ENCODE peak calls at places on chromosome 10, in six cellular contexts. C is effector memory CD8-positive, alpha-beta T cell; A is stimulated activated CD8-positive, alpha-beta memory T cell treated with anti-CD3 and anti-CD28 coated beads, Interleukin-12 subunit alpha, Interleukin-12 subunit beta, amount 100 ng/mL, for 1 hour; J is body of pancreas; E is psoas muscle; N is RPMI7951. I is an unnamed sample.
A peak's percentile ranks its signal among the peaks of the same experiment; 100 is the strongest.

GRCh38 chr10:21197838-21198237 is 300.7 kb upstream of the NEBL start:
- DNase-seq in J (no peak), A (no peak), C (no peak), E (no peak), N (no peak), I (no peak)

GRCh38 chr10:80382989-80383388 is 25.4 kb upstream of the PRXL2A start:
- DNase-seq in J (peak; percentile 57), E (no peak), A (no peak), N (peak; percentile 37), C (peak; percentile 25), I (peak; percentile 61)

GRCh38 chr10:14736600-14737081 is 38.1 kb downstream of the FAM107B start:
- DNase-seq in J (peak; percentile 55), N (peak; percentile 80), E (no peak), C (no peak), A (no peak), I (peak; percentile 38)

GRCh38 chr10:69846252-69847000 is 44.7 kb downstream of the COL13A1 start:
- DNase-seq in N (no peak), J (no peak), C (no peak), A (no peak), E (peak; percentile 82), I (no peak)

GRCh38 chr10:124467165-124467564 is 5.5 kb downstream of the LHPP start:
- DNase-seq in J (no peak), A (no peak), E (no peak), N (no peak), C (no peak), I (no peak)

GRCh38 chr10:10782603-10783002 is 235.1 kb upstream of the CELF2 start:
- DNase-seq in C (no peak), N (peak; percentile 46), J (no peak), A (no peak), E (no peak), I (no peak)

GRCh38 chr10:128268015-128268722 is 141.9 kb upstream of the MKI67 start:
- DNase-seq in C (no peak), E (peak; percentile 57), N (peak; percentile 9), J (no peak), A (no peak), I (no peak)

GRCh38 chr10:71449026-71449425 is 52.3 kb downstream of the CDH23 start:
- DNase-seq in C (no peak), J (no peak), A (no peak), N (no peak), E (no peak), I (no peak)

GRCh38 chr10:61592581-61592980 is 70.1 kb upstream of the CABCOCO1 start:
- DNase-seq in E (no peak), N (peak; percentile 5), A (no peak), C (no peak), J (no peak), I (no peak)

GRCh38 chr10:12177642-12178041 is 18.0 kb downstream of the NUDT5 start:
- DNase-seq in E (no peak), N (peak; percentile 7), C (no peak), J (no peak), A (no peak), I (no peak)

GRCh38 chr10:109861051-109861450 is 62.3 kb downstream of the XPNPEP1 start:
- DNase-seq in E (no peak), C (no peak), J (no peak), A (no peak), N (no peak), I (no peak)

GRCh38 chr10:79938728-79939380 is 10.1 kb downstream of the SFTPD start:
- DNase-seq in N (no peak), C (no peak), E (peak; percentile 69), A (no peak), J (no peak), I (no peak)

GRCh38 chr10:114967071-114967470 is 29.1 kb downstream of the TRUB1 start:
- DNase-seq in E (no peak), A (no peak), J (no peak), N (no peak), C (no peak), I (no peak)

GRCh38 chr10:31644931-31645633 is 283.5 kb downstream of the ARHGAP12 start:
- DNase-seq in E (no peak), J (no peak), C (no peak), N (peak; percentile 85), A (no peak), I (no peak)

GRCh38 chr10:10503772-10504171 is 513.9 kb upstream of the CELF2 start:
- DNase-seq in N (no peak), E (no peak), C (no peak), J (no peak), A (no peak), I (no peak)

GRCh38 chr10:99996934-99997648 is 12.7 kb downstream of the DNMBP start:
- DNase-seq in A (no peak), C (no peak), J (no peak), E (no peak), N (peak; percentile 83), I (no peak)

GRCh38 chr10:86443069-86443468 is 76.5 kb upstream of the GRID1 start:
- DNase-seq in C (no peak), E (no peak), J (no peak), N (no peak), A (no peak), I (no peak)

GRCh38 chr10:133237241-133238065 is at the start of gene VENTX:
- DNase-seq in N (no peak), A (no peak), C (no peak), E (no peak), J (no peak), I (no peak)

GRCh38 chr10:19654576-19654975 is 161.7 kb upstream of the PLXDC2 start:
- DNase-seq in A (no peak), C (no peak), E (no peak), N (peak; percentile 63), J (no peak), I (no peak)

GRCh38 chr10:99372546-99373271 is 43.6 kb downstream of the CNNM1 start:
- DNase-seq in J (no peak), A (no peak), E (no peak), N (peak; percentile 43), C (no peak), I (no peak)

GRCh38 chr10:61283066-61283465 is 170.1 kb downstream of the TMEM26 start:
- DNase-seq in C (no peak), J (no peak), A (no peak), E (no peak), N (no peak), I (no peak)

GRCh38 chr10:73655990-73656298 is at the start of gene SYNPO2L:
- DNase-seq in N (no peak), A (no peak), C (no peak), J (no peak), E (peak; percentile 90), I (no peak)

GRCh38 chr10:118904284-118904683 is 125.2 kb upstream of the NANOS1 start:
- DNase-seq in J (no peak), C (no peak), N (no peak), E (no peak), A (no peak), I (no peak)

GRCh38 chr10:131207584-131208532 is 103.7 kb downstream of the TCERG1L start:
- DNase-seq in A (no peak), C (no peak), N (no peak), J (peak; percentile 3), E (peak; percentile 41), I (no peak)

GRCh38 chr10:5775705-5776104 is 37.5 kb downstream of the GDI2 start:
- DNase-seq in J (no peak), N (no peak), E (peak; percentile 54), C (peak; percentile 65), A (peak; percentile 60), I (peak; percentile 12)

GRCh38 chr10:103849880-103850571 is 5.3 kb downstream of the SH3PXD2A start:
- DNase-seq in A (no peak), C (no peak), N (peak; percentile 92), J (no peak), E (peak; percentile 68), I (no peak)

GRCh38 chr10:71627230-71627939 is 92.2 kb downstream of the C10orf105 start:
- DNase-seq in J (no peak), A (no peak), C (no peak), E (no peak), N (no peak), I (no peak)